ENCODE peak calls at places on chromosomes 1 and 21, in nine cellular contexts. Q is lower lobe of right lung; T is stomach; C is esophagus muscularis mucosa; U is BE2C; O is transverse colon; Y is CD4-positive, alpha-beta T cell; V is fibroblast of lung; Z is spleen. E is an unnamed sample.

GRCh38 chr1:39569034-39569433 is 7.6 kb downstream of the PABPC4 start:
- DNase-seq in Q (no peak), T (no peak), C (no peak), U (no peak), O (no peak), Y (no peak), V (no peak), Z (no peak), E (no peak)

GRCh38 chr1:224427346-224427745 is 7.3 kb downstream of the WDR26 start:
- DNase-seq in Q (no peak), T (no peak), C (no peak), U (no peak), O (no peak), Y (no peak), V (peak; percentile 87), Z (no peak), E (no peak)

GRCh38 chr1:25990702-25991395 is 7.0 kb downstream of the PAFAH2 start:
- DNase-seq in Q (no peak), T (no peak), C (no peak), U (no peak), O (no peak), Y (peak; percentile 43), V (no peak), Z (peak; percentile 80), E (no peak)

GRCh38 chr1:35725591-35725990 is 6.9 kb upstream of the C1orf216 start:
- DNase-seq in Q (no peak), T (no peak), C (no peak), U (no peak), O (no peak), Y (no peak), V (peak; percentile 35), Z (no peak), E (no peak)

GRCh38 chr1:15282810-15283474 is 35.9 kb downstream of the FHAD1 start:
- DNase-seq in Q (no peak), T (no peak), C (no peak), U (no peak), O (no peak), Y (no peak), V (no peak), Z (no peak), E (no peak)

GRCh38 chr1:47623174-47623940 is 185.5 kb downstream of the FOXD2 start:
- DNase-seq in Q (no peak), T (no peak), C (peak; percentile 90), U (no peak), O (no peak), Y (no peak), V (no peak), Z (no peak), E (no peak)

GRCh38 chr1:12191242-12192032 is 24.6 kb downstream of the TNFRSF1B start:
- DNase-seq in Q (no peak), T (no peak), C (no peak), U (no peak), O (no peak), Y (no peak), V (no peak), Z (peak; percentile 74), E (no peak)

GRCh38 chr1:34606504-34606903 is 148.3 kb upstream of the GJB5 start:
- DNase-seq in Q (no peak), T (no peak), C (no peak), U (no peak), O (no peak), Y (no peak), V (no peak), Z (no peak), E (no peak)

GRCh38 chr1:36658838-36659237 is 176.1 kb upstream of the CSF3R start:
- DNase-seq in Q (no peak), T (peak; percentile 1), C (no peak), U (no peak), O (no peak), Y (no peak), V (no peak), Z (no peak), E (no peak)

GRCh38 chr1:156664949-156665411 is 12.2 kb downstream of the NES start:
- DNase-seq in Q (no peak), T (no peak), C (no peak), U (no peak), O (peak; percentile 45), Y (no peak), V (peak; percentile 26), Z (no peak), E (no peak)

GRCh38 chr21:33783173-33783572 is 132.4 kb downstream of the ATP5PO start:
- DNase-seq in Q (no peak), T (no peak), C (no peak), U (no peak), O (no peak), Y (no peak), V (peak; percentile 6), Z (no peak), E (no peak)

GRCh38 chr1:27872802-27873665 is 690 bp downstream of the THEMIS2 start:
- DNase-seq in Q (no peak), T (peak; percentile 26), C (no peak), U (no peak), O (no peak), Y (peak; percentile 30), V (peak; percentile 39), Z (peak; percentile 86), E (peak; percentile 22)

GRCh38 chr1:210758761-210759160 is 375.2 kb downstream of the KCNH1 start:
- DNase-seq in Q (no peak), T (no peak), C (no peak), U (no peak), O (no peak), Y (no peak), V (peak; percentile 50), Z (no peak), E (no peak)

GRCh38 chr1:191065771-191066170 is 588.1 kb upstream of the BRINP3 start:
- DNase-seq in Q (no peak), T (no peak), C (no peak), U (no peak), O (no peak), Y (no peak), V (no peak), Z (no peak), E (no peak)

GRCh38 chr1:91744973-91745648 is 140.8 kb downstream of the TGFBR3 start:
- DNase-seq in Q (no peak), T (no peak), C (no peak), U (no peak), O (no peak), Y (no peak), V (no peak), Z (no peak), E (no peak)

DNA sequence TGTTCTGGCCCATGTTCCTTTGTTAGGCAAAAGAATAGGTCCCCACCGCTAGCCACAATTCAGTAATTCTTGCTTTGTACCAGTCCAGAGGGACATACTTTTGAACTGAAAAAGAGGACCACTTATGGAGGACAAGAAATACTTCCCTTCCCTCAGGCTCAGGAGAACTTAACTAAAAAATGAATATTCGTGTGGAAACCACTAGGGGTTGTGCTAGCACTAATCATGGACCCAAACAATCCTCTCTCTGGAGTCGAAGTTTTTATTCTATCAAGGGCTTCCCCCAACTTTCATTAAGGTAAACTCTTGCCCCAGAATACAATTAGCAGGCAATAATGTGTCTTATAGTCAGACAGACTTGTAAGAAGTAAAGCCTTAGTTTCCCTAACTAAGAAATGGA is 19.3 kb downstream of the TNFSF4 start:
- DNase-seq in Q (no peak), T (no peak), C (no peak), U (no peak), O (no peak), Y (no peak), V (peak; percentile 8), Z (no peak), E (no peak)
- TF ChIP-seq CTCF in Q (no peak), T (no peak), C (no peak), U (peak; percentile 2), O (no peak), Y (no peak), V (no peak), Z (no peak), E (no peak)

GRCh38 chr1:240734001-240734400 is 122.0 kb upstream of the GREM2 start:
- DNase-seq in Q (no peak), T (no peak), C (no peak), U (no peak), O (no peak), Y (no peak), V (no peak), Z (no peak), E (no peak)

GRCh38 chr1:240737761-240738265 is 125.9 kb upstream of the GREM2 start:
- DNase-seq in Q (no peak), T (no peak), C (no peak), U (no peak), O (no peak), Y (no peak), V (peak; percentile 40), Z (no peak), E (no peak)

GRCh38 chr1:240737268-240737667 is 125.3 kb upstream of the GREM2 start:
- DNase-seq in Q (no peak), T (no peak), C (no peak), U (no peak), O (no peak), Y (no peak), V (peak; percentile 64), Z (no peak), E (no peak)

GRCh38 chr1:240732390-240732789 is 120.4 kb upstream of the GREM2 start:
- DNase-seq in Q (no peak), T (no peak), C (no peak), U (no peak), O (no peak), Y (no peak), V (peak; percentile 66), Z (no peak), E (no peak)
- TF ChIP-seq CTCF in Q (peak; percentile 53), T (peak; percentile 51), C (peak; percentile 37), U (peak; percentile 66), O (peak; percentile 72), Y (peak; percentile 34), V (peak; percentile 57), Z (peak; percentile 56), E (no peak)

GRCh38 chr1:228457396-228458176 is 29.6 kb upstream of the RNF187 start:
- DNase-seq in Q (peak; percentile 83), T (peak; percentile 81), C (peak; percentile 98), U (peak; percentile 91), O (peak; percentile 86), Y (peak; percentile 72), V (peak; percentile 98), Z (peak; percentile 94), E (peak; percentile 59)
- TF ChIP-seq CTCF in Q (no peak), T (peak; percentile 18), C (no peak), U (no peak), O (peak; percentile 29), Y (no peak), V (peak; percentile 35), Z (peak; percentile 57), E (no peak)

GRCh38 chr1:64162151-64162550 is 41.3 kb upstream of the UBE2U start:
- DNase-seq in Q (no peak), T (no peak), C (no peak), U (peak; percentile 26), O (no peak), Y (no peak), V (no peak), Z (no peak), E (no peak)

GRCh38 chr1:64167176-64167575 is 36.2 kb upstream of the UBE2U start:
- DNase-seq in Q (no peak), T (no peak), C (no peak), U (no peak), O (no peak), Y (no peak), V (peak; percentile 81), Z (no peak), E (no peak)

GRCh38 chr1:64161347-64162080 is 41.9 kb upstream of the UBE2U start:
- DNase-seq in Q (no peak), T (no peak), C (no peak), U (no peak), O (no peak), Y (no peak), V (peak; percentile 88), Z (no peak), E (no peak)

GRCh38 chr1:64162804-64163203 is 40.6 kb upstream of the UBE2U start:
- DNase-seq in Q (no peak), T (no peak), C (no peak), U (no peak), O (no peak), Y (no peak), V (no peak), Z (no peak), E (no peak)

GRCh38 chr1:64163972-64164371 is 39.5 kb upstream of the UBE2U start:
- DNase-seq in Q (no peak), T (no peak), C (no peak), U (no peak), O (no peak), Y (no peak), V (peak; percentile 58), Z (no peak), E (no peak)
- TF ChIP-seq CTCF in Q (peak; percentile 21), T (peak; percentile 34), C (no peak), U (peak; percentile 57), O (no peak), Y (no peak), V (peak; percentile 59), Z (no peak), E (no peak)